ENCODE peak calls at places on chromosome 13, in eight cellular contexts. Z is lower leg skin, J is sigmoid colon, W is breast epithelium, V is A549, X is uterus, H is HCT116, G is GM12878. C is an unnamed sample.

GRCh38 chr13:24502567-24503375 is 9.8 kb downstream of the PARP4 start:
- DNase-seq in Z (no peak), J (no peak), W (no peak), V (peak; percentile 58), X (no peak), H (peak; percentile 29), G (no peak), C (no peak)

GRCh38 chr13:23506821-23507210 is 63.4 kb upstream of the TNFRSF19 start:
- DNase-seq in Z (no peak), J (no peak), W (no peak), V (no peak), X (no peak), H (no peak), G (no peak), C (no peak)

GRCh38 chr13:47112900-47113299 is 216.0 kb upstream of the HTR2A start:
- DNase-seq in Z (no peak), J (no peak), W (no peak), V (no peak), X (no peak), H (no peak), G (no peak), C (no peak)

GRCh38 chr13:73778242-73778864 is 355.9 kb downstream of the KLF12 start:
- DNase-seq in Z (no peak), J (no peak), W (no peak), V (no peak), X (no peak), H (no peak), G (no peak), C (no peak)

GRCh38 chr13:60765700-60766411 is 368.8 kb downstream of the TDRD3 start:
- DNase-seq in Z (no peak), J (no peak), W (no peak), V (peak; percentile 1), X (no peak), H (no peak), G (no peak), C (no peak)

GRCh38 chr13:51453308-51453958 is 597 bp upstream of the INTS6 start:
- DNase-seq in Z (peak; percentile 96), J (peak; percentile 92), W (peak; percentile 64), V (no peak), X (peak; percentile 87), H (no peak), G (peak; percentile 42), C (peak; percentile 61)

GRCh38 chr13:23889598-23890224 is 511 bp upstream of the MIPEP start:
- DNase-seq in Z (no peak), J (no peak), W (no peak), V (peak; percentile 1), X (no peak), H (no peak), G (no peak), C (no peak)

GRCh38 chr13:93534181-93534700 is 307.6 kb downstream of the GPC6 start:
- DNase-seq in Z (no peak), J (peak; percentile 59), W (no peak), V (no peak), X (peak; percentile 11), H (no peak), G (no peak), C (no peak)

GRCh38 chr13:21576424-21576823 is 27.5 kb downstream of the MICU2 start:
- DNase-seq in Z (no peak), J (no peak), W (no peak), V (no peak), X (no peak), H (no peak), G (no peak), C (no peak)

DNA sequence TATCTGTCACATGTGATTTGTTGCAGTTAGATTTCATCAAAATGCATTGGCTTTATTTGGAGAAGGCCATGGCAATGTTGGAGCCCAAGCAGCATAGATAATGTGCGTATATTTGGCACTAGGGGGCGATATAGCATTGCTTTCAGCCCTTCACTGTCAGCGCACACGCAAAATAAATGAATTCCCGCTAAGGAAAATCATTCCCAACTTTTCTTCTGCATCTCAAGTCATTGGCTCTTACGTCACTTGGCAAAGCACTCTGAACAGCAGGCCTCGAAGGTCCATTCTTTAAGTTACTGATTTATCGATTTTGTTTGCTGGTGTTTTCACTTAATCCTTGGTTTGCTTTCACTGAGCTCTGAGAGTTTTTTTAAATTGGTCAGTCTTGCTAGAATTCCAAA is 97.9 kb upstream of the IPO5 start:
- DNase-seq in Z (no peak), J (peak; percentile 66), W (no peak), V (peak; percentile 65), X (peak; percentile 20), H (peak; percentile 58), G (peak; percentile 13), C (no peak)
- TF ChIP-seq POLR2A in Z (no peak), J (no peak), W (no peak), V (no peak), X (no peak), H (no peak), G (no peak), C (no peak)

DNA sequence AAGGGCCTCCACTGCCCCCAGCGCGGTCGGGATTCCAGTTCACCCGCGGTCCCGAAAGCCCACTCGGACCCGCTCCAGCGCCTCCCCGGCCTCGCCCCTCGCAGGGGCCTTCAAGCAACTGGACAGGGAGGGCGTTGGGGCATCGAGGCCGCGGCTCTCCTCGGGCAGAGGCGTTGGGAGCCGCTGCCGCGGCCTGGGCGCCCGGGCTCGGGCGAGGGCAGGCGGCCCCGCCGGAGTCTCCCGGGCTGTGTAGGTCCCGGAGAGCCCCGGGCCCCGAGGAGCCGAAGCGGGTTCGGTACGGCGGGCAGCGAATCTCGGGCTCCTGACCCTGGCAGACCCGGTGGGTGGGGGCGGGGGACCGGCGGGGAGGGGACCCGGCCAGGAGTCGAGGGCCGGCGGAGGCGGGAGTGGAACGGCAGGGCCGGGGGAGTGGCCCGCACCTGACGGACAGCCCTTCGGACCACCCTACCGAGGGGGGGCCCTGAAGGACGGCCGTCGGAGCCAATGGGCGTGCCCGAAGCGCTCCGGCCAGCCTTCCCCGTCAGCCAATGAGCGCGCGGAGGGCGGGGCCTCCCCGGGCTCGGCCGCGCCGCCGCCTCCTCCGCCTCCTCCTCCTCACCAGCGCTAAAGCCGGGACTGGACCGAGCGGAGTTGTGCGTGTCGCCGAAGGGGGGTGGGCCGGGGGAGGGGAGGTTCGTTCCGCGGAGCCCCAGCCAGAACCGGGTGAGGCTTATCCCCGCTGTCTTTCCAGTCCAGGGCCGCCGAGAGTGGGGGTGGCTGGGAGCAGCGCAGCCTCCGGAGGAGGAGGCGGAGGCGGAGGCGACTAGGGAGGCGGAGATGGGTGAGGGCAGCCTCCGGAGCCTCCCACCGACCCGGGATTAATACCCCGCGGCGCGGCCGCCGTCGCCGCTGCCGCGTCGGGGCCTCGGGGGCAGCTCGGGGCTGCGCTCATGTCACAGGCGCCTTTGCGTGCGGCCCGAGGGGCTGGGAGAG is at the start of gene ZMYM2:
- DNase-seq in Z (peak; percentile 100), J (peak; percentile 100), W (peak; percentile 98), V (peak; percentile 94), X (peak; percentile 99), H (peak; percentile 86), G (peak; percentile 77), C (peak; percentile 98)
- TF ChIP-seq POLR2A in Z (no peak), J (peak; percentile 78), W (peak; percentile 71), V (peak; percentile 27), X (peak; percentile 77), H (peak; percentile 77), G (peak; percentile 58), C (peak; percentile 80)

GRCh38 chr13:80132741-80133601 is 208.0 kb downstream of the SPRY2 start:
- DNase-seq in Z (peak; percentile 85), J (peak; percentile 70), W (no peak), V (peak; percentile 81), X (peak; percentile 61), H (no peak), G (no peak), C (peak; percentile 62)
- TF ChIP-seq POLR2A in Z (no peak), J (no peak), W (no peak), V (no peak), X (no peak), H (no peak), G (no peak), C (peak; percentile 29)

GRCh38 chr13:101565327-101565726 is 112.9 kb downstream of the ITGBL1 start:
- DNase-seq in Z (no peak), J (no peak), W (no peak), V (no peak), X (no peak), H (no peak), G (no peak), C (no peak)
- TF ChIP-seq POLR2A in Z (no peak), J (no peak), W (no peak), V (no peak), X (no peak), H (no peak), G (no peak), C (no peak)

GRCh38 chr13:27168870-27169525 is 2.6 kb downstream of the USP12 start:
- DNase-seq in Z (no peak), J (no peak), W (no peak), V (no peak), X (no peak), H (no peak), G (no peak), C (no peak)

GRCh38 chr13:27171244-27171829 is at the start of gene USP12:
- DNase-seq in Z (no peak), J (no peak), W (peak; percentile 53), V (no peak), X (no peak), H (no peak), G (no peak), C (no peak)

GRCh38 chr13:27171830-27172494 is 351 bp upstream of the USP12 start:
- DNase-seq in Z (peak; percentile 98), J (peak; percentile 96), W (peak; percentile 87), V (peak; percentile 85), X (peak; percentile 91), H (peak; percentile 72), G (no peak), C (peak; percentile 86)

GRCh38 chr13:27170221-27170520 is 1.4 kb downstream of the USP12 start:
- DNase-seq in Z (no peak), J (no peak), W (no peak), V (no peak), X (no peak), H (no peak), G (no peak), C (no peak)

DNA sequence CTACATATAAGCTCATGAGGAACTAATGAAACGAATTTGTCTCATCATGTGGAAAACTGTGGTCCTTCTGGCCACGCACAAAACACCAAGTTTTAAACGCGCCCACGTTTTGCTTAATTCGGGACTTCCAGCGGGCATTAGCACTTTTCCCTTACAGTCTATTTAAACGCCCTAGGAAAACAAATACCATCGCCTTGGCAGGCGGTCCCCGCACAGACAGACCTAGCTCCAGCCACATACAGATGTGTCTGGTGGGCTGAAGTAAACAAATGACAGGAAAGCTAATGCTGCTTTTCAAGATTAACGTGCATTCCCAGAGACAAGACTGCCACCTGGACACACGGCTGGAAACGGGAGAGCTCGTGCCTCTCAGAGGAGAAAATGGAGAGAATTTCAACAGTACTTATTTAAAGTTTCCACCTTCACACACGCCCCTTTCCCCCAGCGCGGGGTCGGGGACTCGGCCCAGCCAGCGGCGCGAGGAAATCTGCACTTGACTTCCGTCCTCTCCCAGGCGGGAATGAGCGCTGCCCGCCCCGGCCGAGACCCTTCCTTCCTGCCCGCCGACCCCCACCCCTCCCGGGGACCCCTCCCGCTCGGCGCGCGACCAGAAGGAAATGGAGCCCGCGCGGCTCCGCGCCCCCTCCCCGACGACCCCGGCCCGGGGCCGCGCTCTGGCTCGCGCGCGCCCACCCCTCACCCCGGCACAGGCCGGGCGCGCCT is 929 bp downstream of the USP12 start:
- DNase-seq in Z (peak; percentile 90), J (peak; percentile 76), W (no peak), V (peak; percentile 39), X (peak; percentile 46), H (peak; percentile 8), G (no peak), C (peak; percentile 12)
- TF ChIP-seq POLR2A in Z (no peak), J (no peak), W (no peak), V (no peak), X (no peak), H (no peak), G (no peak), C (peak; percentile 13)

C was measured in gastrocnemius medialis.